ENCODE peak calls at places on chromosome 18, in eight cellular contexts. One of them, this sample, is unnamed.

GRCh38 chr18:64037812-64038414 is 68.0 kb downstream of the SERPINB8 start:
- DNase-seq in psoas muscle: no peak
- DNase-seq in heart right ventricle: no peak
- DNase-seq in OCI-LY7: peak
- DNase-seq in foreskin fibroblast: peak
- DNase-seq in HFFc6: peak
- DNase-seq in retinal pigment epithelial cell: no peak
- DNase-seq in neural crest cell: no peak
- DNase-seq in this sample: peak

GRCh38 chr18:45920367-45920766 is 46.8 kb downstream of the EPG5 start:
- DNase-seq in psoas muscle: peak
- DNase-seq in heart right ventricle: peak
- DNase-seq in OCI-LY7: no peak
- DNase-seq in foreskin fibroblast: peak
- DNase-seq in HFFc6: peak
- DNase-seq in retinal pigment epithelial cell: peak
- DNase-seq in neural crest cell: no peak
- DNase-seq in this sample: no peak

GRCh38 chr18:79405781-79406575 is 10.2 kb downstream of the NFATC1 start:
- DNase-seq in psoas muscle: no peak
- DNase-seq in heart right ventricle: peak
- DNase-seq in OCI-LY7: peak
- DNase-seq in foreskin fibroblast: no peak
- DNase-seq in HFFc6: no peak
- DNase-seq in retinal pigment epithelial cell: no peak
- DNase-seq in neural crest cell: no peak
- DNase-seq in this sample: peak

GRCh38 chr18:45876131-45876530 is 50.7 kb downstream of the SIGLEC15 start:
- DNase-seq in psoas muscle: no peak
- DNase-seq in heart right ventricle: no peak
- DNase-seq in OCI-LY7: no peak
- DNase-seq in foreskin fibroblast: no peak
- DNase-seq in HFFc6: no peak
- DNase-seq in retinal pigment epithelial cell: no peak
- DNase-seq in neural crest cell: no peak
- DNase-seq in this sample: no peak

GRCh38 chr18:62377408-62377807 is 52.3 kb downstream of the TNFRSF11A start:
- DNase-seq in psoas muscle: no peak
- DNase-seq in heart right ventricle: no peak
- DNase-seq in OCI-LY7: no peak
- DNase-seq in foreskin fibroblast: no peak
- DNase-seq in HFFc6: no peak
- DNase-seq in retinal pigment epithelial cell: no peak
- DNase-seq in neural crest cell: no peak
- DNase-seq in this sample: no peak

GRCh38 chr18:3360211-3360610 is 89.8 kb upstream of the TGIF1 start:
- DNase-seq in psoas muscle: no peak
- DNase-seq in heart right ventricle: no peak
- DNase-seq in OCI-LY7: no peak
- DNase-seq in foreskin fibroblast: no peak
- DNase-seq in HFFc6: no peak
- DNase-seq in retinal pigment epithelial cell: no peak
- DNase-seq in neural crest cell: peak
- DNase-seq in this sample: no peak

GRCh38 chr18:28576941-28577340 is 400.0 kb upstream of the CDH2 start:
- DNase-seq in psoas muscle: no peak
- DNase-seq in heart right ventricle: no peak
- DNase-seq in OCI-LY7: no peak
- DNase-seq in foreskin fibroblast: no peak
- DNase-seq in HFFc6: no peak
- DNase-seq in retinal pigment epithelial cell: no peak
- DNase-seq in neural crest cell: no peak
- DNase-seq in this sample: no peak

GRCh38 chr18:34611904-34612303 is 98.2 kb upstream of the DTNA start:
- DNase-seq in psoas muscle: peak
- DNase-seq in heart right ventricle: peak
- DNase-seq in OCI-LY7: no peak
- DNase-seq in foreskin fibroblast: no peak
- DNase-seq in HFFc6: no peak
- DNase-seq in retinal pigment epithelial cell: no peak
- DNase-seq in neural crest cell: no peak
- DNase-seq in this sample: no peak

DNA sequence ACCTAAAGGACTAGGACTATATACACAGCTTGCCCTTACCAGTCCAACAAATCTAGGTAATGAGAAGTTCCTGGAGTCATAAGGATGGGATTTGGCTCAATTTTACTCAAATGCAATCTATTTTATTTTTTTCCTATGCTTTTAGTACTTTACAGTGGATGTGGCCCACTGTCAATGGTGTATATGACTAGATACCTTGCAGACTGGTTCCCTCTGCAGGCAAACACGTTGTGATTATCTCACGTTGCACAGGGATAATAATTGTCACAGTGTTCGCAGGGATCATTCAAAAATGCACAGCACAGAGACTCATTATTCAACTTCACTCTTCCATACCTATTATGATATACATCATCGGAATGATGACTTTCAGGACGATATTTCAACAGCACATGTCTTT is 359.7 kb downstream of the MBD2 start:
- DNase-seq in psoas muscle: no peak
- DNase-seq in heart right ventricle: no peak
- DNase-seq in OCI-LY7: no peak
- DNase-seq in foreskin fibroblast: peak
- DNase-seq in HFFc6: no peak
- DNase-seq in retinal pigment epithelial cell: no peak
- DNase-seq in neural crest cell: no peak
- DNase-seq in this sample: no peak
- TF ChIP-seq CTCF in psoas muscle: no peak
- TF ChIP-seq CTCF in heart right ventricle: no peak
- TF ChIP-seq CTCF in OCI-LY7: no peak
- TF ChIP-seq CTCF in foreskin fibroblast: no peak
- TF ChIP-seq CTCF in HFFc6: no peak
- TF ChIP-seq CTCF in retinal pigment epithelial cell: no peak
- TF ChIP-seq CTCF in neural crest cell: no peak
- TF ChIP-seq CTCF in this sample: no peak

GRCh38 chr18:72826736-72827135 is 41.1 kb downstream of the NETO1 start:
- DNase-seq in psoas muscle: no peak
- DNase-seq in heart right ventricle: no peak
- DNase-seq in OCI-LY7: no peak
- DNase-seq in foreskin fibroblast: no peak
- DNase-seq in HFFc6: no peak
- DNase-seq in retinal pigment epithelial cell: no peak
- DNase-seq in neural crest cell: no peak
- DNase-seq in this sample: no peak
- TF ChIP-seq CTCF in psoas muscle: no peak
- TF ChIP-seq CTCF in heart right ventricle: no peak
- TF ChIP-seq CTCF in OCI-LY7: no peak
- TF ChIP-seq CTCF in foreskin fibroblast: no peak
- TF ChIP-seq CTCF in HFFc6: no peak
- TF ChIP-seq CTCF in retinal pigment epithelial cell: no peak
- TF ChIP-seq CTCF in neural crest cell: no peak
- TF ChIP-seq CTCF in this sample: no peak

GRCh38 chr18:75471850-75472249 is 44.3 kb upstream of the SMIM21 start:
- DNase-seq in psoas muscle: no peak
- DNase-seq in heart right ventricle: no peak
- DNase-seq in OCI-LY7: no peak
- DNase-seq in foreskin fibroblast: no peak
- DNase-seq in HFFc6: no peak
- DNase-seq in retinal pigment epithelial cell: no peak
- DNase-seq in neural crest cell: no peak
- DNase-seq in this sample: no peak

GRCh38 chr18:75472906-75473305 is 45.4 kb upstream of the SMIM21 start:
- DNase-seq in psoas muscle: no peak
- DNase-seq in heart right ventricle: no peak
- DNase-seq in OCI-LY7: no peak
- DNase-seq in foreskin fibroblast: no peak
- DNase-seq in HFFc6: no peak
- DNase-seq in retinal pigment epithelial cell: no peak
- DNase-seq in neural crest cell: no peak
- DNase-seq in this sample: no peak

GRCh38 chr18:75474332-75474731 is 46.8 kb upstream of the SMIM21 start:
- DNase-seq in psoas muscle: no peak
- DNase-seq in heart right ventricle: no peak
- DNase-seq in OCI-LY7: no peak
- DNase-seq in foreskin fibroblast: peak
- DNase-seq in HFFc6: no peak
- DNase-seq in retinal pigment epithelial cell: no peak
- DNase-seq in neural crest cell: no peak
- DNase-seq in this sample: no peak

GRCh38 chr18:75473316-75473715 is 45.8 kb upstream of the SMIM21 start:
- DNase-seq in psoas muscle: no peak
- DNase-seq in heart right ventricle: no peak
- DNase-seq in OCI-LY7: no peak
- DNase-seq in foreskin fibroblast: peak
- DNase-seq in HFFc6: no peak
- DNase-seq in retinal pigment epithelial cell: no peak
- DNase-seq in neural crest cell: no peak
- DNase-seq in this sample: no peak

GRCh38 chr18:75472391-75472790 is 44.9 kb upstream of the SMIM21 start:
- DNase-seq in psoas muscle: no peak
- DNase-seq in heart right ventricle: no peak
- DNase-seq in OCI-LY7: no peak
- DNase-seq in foreskin fibroblast: no peak
- DNase-seq in HFFc6: no peak
- DNase-seq in retinal pigment epithelial cell: no peak
- DNase-seq in neural crest cell: no peak
- DNase-seq in this sample: no peak
- TF ChIP-seq CTCF in psoas muscle: no peak
- TF ChIP-seq CTCF in heart right ventricle: no peak
- TF ChIP-seq CTCF in OCI-LY7: no peak
- TF ChIP-seq CTCF in foreskin fibroblast: no peak
- TF ChIP-seq CTCF in HFFc6: no peak
- TF ChIP-seq CTCF in retinal pigment epithelial cell: no peak
- TF ChIP-seq CTCF in neural crest cell: no peak
- TF ChIP-seq CTCF in this sample: no peak

DNA sequence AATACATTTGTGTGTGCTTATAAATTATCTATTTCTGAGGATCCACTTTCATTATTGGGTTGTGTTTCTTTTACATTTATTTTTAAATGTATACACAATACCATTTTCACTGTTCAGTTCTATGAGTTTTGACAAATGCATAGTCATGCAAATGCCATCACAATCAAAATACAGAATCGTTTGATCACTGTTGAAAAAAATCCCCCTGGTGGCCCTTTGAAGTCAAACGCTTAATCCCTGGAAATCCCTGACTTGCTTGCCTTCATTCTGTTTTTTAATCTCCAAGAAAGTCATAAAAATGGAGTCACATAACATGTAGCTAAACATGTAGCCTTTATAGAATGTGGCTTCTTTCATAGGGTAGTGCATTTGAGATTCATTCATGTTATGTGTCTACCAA is 173.3 kb downstream of the GALR1 start:
- DNase-seq in psoas muscle: no peak
- DNase-seq in heart right ventricle: no peak
- DNase-seq in OCI-LY7: no peak
- DNase-seq in foreskin fibroblast: no peak
- DNase-seq in HFFc6: no peak
- DNase-seq in retinal pigment epithelial cell: no peak
- DNase-seq in neural crest cell: no peak
- DNase-seq in this sample: no peak
- TF ChIP-seq CTCF in psoas muscle: no peak
- TF ChIP-seq CTCF in heart right ventricle: no peak
- TF ChIP-seq CTCF in OCI-LY7: peak
- TF ChIP-seq CTCF in foreskin fibroblast: no peak
- TF ChIP-seq CTCF in HFFc6: no peak
- TF ChIP-seq CTCF in retinal pigment epithelial cell: no peak
- TF ChIP-seq CTCF in neural crest cell: peak
- TF ChIP-seq CTCF in this sample: no peak

DNA sequence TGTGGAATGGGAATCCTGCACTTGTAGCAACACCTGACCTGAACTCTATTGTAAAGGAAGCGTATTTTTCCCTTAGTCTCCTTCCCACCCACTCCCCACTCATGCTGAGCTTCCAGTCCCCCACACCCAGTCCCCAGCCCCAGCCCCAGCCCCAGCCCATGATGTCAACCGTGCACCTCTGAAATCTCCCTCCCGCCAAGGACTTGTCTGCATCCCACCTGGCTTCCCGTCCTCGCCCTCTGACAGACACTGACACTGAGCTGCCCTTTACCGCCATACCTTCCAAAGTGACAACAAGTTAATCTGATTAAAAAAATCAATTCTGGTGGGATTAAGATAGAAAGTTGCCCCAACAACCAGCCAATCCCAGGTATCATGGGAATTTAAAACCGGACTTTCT is 213.6 kb upstream of the CELF4 start:
- DNase-seq in psoas muscle: no peak
- DNase-seq in heart right ventricle: no peak
- DNase-seq in OCI-LY7: no peak
- DNase-seq in foreskin fibroblast: no peak
- DNase-seq in HFFc6: no peak
- DNase-seq in retinal pigment epithelial cell: no peak
- DNase-seq in neural crest cell: no peak
- DNase-seq in this sample: no peak
- TF ChIP-seq CTCF in psoas muscle: no peak
- TF ChIP-seq CTCF in heart right ventricle: no peak
- TF ChIP-seq CTCF in OCI-LY7: no peak
- TF ChIP-seq CTCF in foreskin fibroblast: no peak
- TF ChIP-seq CTCF in HFFc6: no peak
- TF ChIP-seq CTCF in retinal pigment epithelial cell: no peak
- TF ChIP-seq CTCF in neural crest cell: no peak
- TF ChIP-seq CTCF in this sample: no peak

This sample was measured in GM20000.